ENCODE peak calls at places on chromosomes 7 and 10, in four cellular contexts. S, T, I and M are unnamed samples. For H3K36me3, the result is how much of the 10 kb centered on the place peaks cover.

GRCh38 chr7:135774284-135774683 is 25.7 kb upstream of the FAM180A start:
- DNase-seq in S (no peak), T (peak), I (no peak), M (no peak)

GRCh38 chr10:88881335-88881734 is 1.3 kb downstream of the STAMBPL1 start:
- DNase-seq in S (no peak), T (peak), I (peak), M (no peak)

GRCh38 chr7:87127019-87127418 is 25.2 kb upstream of the DMTF1 start:
- DNase-seq in S (no peak), T (no peak), I (no peak), M (no peak)

GRCh38 chr10:67926956-67927355 is 42.5 kb downstream of the SIRT1 start:
- DNase-seq in S (no peak), T (no peak), I (no peak), M (no peak)

GRCh38 chr7:107690611-107691010 is 30.0 kb downstream of the SLC26A4 start:
- DNase-seq in S (no peak), T (peak), I (no peak), M (peak)

GRCh38 chr10:9331583-9332008 is 1277.1 kb downstream of the GATA3 start:
- DNase-seq in S (no peak), T (peak), I (peak), M (no peak)

GRCh38 chr10:90417056-90417455 is 440.8 kb downstream of the HTR7 start:
- DNase-seq in S (no peak), T (no peak), I (no peak), M (no peak)

GRCh38 chr10:88417337-88417736 is 165.8 kb downstream of the RNLS start:
- DNase-seq in S (no peak), T (no peak), I (no peak), M (no peak)

GRCh38 chr10:68560916-68561691 is 967 bp downstream of the TET1 start:
- DNase-seq in S (no peak), T (no peak), I (peak), M (peak)

GRCh38 chr10:77319557-77319956 is 318.1 kb downstream of the KCNMA1 start:
- DNase-seq in S (no peak), T (no peak), I (no peak), M (no peak)

GRCh38 chr10:79354615-79355014 is 7.3 kb downstream of the PPIF start:
- DNase-seq in S (no peak), T (no peak), I (no peak), M (no peak)

GRCh38 chr7:112759905-112760304 is 30.3 kb downstream of the TMEM168 start:
- DNase-seq in S (no peak), T (no peak), I (no peak), M (no peak)

GRCh38 chr10:18233775-18234174 is 93.6 kb downstream of the CACNB2 start:
- DNase-seq in S (no peak), T (no peak), I (peak), M (peak)

GRCh38 chr10:18332048-18332447 is 191.8 kb downstream of the CACNB2 start:
- DNase-seq in S (no peak), T (no peak), I (no peak), M (no peak)

GRCh38 chr10:3074145-3074665 is 6.9 kb downstream of the PFKP start:
- DNase-seq in S (no peak), T (no peak), I (no peak), M (no peak)

GRCh38 chr10:126054191-126054590 is 157.8 kb downstream of the FANK1 start:
- DNase-seq in S (no peak), T (no peak), I (no peak), M (no peak)

GRCh38 chr7:137992738-137993394 is 9.0 kb downstream of the CREB3L2 start:
- DNase-seq in S (no peak), T (peak), I (no peak), M (no peak)

DNA sequence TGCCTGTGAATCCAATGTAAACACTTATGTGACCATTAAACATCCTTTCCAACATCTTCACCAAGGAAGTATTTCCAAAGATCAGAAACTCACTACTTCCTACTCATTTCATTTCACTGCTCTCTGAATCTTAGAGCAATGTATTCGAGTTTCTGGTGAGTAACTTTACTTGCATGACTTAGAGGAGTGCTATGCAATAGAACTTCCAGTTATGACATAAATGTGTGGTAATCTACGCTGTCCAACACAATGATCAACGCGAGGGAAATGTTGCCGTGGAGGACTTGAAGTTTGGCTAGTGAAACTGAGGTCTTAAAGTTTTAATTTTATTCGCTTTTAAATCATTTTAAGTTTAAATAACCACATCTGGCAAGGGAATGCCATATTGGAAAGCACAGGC is 1326.3 kb downstream of the XPNPEP1 start:
- DNase-seq in S (no peak), T (no peak), I (no peak), M (no peak)
- H3K27ac ChIP-seq in S (no peak), T (no peak), I (no peak), M (no peak)

DNA sequence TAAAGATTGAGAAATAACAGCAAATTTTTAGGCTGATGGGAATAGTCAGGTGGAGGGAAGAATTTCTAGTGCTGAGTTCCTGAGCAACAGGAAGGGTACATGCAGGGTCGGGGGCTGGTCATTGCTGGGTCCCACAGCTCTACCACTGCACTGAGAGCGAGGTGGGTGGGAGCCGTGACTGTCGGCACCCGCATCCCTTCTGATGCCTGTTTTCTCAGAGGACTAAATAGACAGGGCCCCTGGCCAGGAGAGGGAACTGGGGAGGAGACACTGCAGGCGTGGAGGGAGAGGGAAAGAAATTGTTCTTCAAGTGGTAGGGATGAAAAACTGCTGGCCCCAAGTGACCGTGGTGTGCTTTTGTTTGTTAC is 7.3 kb downstream of the GTPBP4 start:
- DNase-seq in S (no peak), T (no peak), I (no peak), M (no peak)
- H3K36me3 ChIP-seq in S (half or more), T (under half), I (half or more), M (under half)

GRCh38 chr7:6386779-6387178 is 61.0 kb downstream of the DAGLB start:
- DNase-seq in S (no peak), T (no peak), I (no peak), M (no peak)

GRCh38 chr7:6382797-6383196 is 65.0 kb downstream of the DAGLB start:
- DNase-seq in S (no peak), T (peak), I (no peak), M (no peak)

GRCh38 chr7:6384327-6384726 is 63.4 kb downstream of the DAGLB start:
- DNase-seq in S (no peak), T (no peak), I (no peak), M (no peak)

GRCh38 chr7:6385909-6386560 is 61.7 kb downstream of the DAGLB start:
- DNase-seq in S (no peak), T (no peak), I (no peak), M (no peak)

DNA sequence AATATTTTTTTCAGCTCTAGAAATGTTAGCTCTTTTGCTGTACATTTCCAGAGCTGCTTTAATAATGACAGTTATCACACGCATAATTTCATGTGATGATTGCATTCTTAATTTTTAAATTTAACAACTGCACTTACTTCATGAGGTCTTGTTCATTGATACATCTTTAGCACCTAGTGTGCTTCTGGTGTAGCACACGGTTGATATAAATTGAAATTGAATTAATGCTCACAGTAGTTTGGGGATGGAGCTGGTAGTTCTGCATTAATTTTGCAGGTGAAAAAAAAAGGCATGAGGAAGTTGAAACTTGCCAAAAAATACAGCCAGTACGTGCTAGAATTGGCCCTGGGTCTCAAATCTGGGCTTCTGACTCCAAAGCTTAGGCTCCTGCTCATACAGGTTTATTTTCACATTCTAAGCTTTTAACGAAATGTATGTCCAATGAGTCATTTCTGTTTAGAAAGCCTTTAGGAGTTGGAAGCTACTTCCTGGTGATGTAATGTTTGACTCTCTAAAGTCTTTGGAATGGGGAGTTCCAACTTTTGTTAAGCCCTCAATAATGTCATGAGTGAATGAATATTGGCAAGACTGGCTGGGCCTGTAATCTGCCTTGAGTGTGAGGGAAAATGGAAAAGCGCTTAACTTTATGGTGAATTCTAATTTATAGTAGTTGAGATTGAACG is 62.5 kb downstream of the DAGLB start:
- DNase-seq in S (no peak), T (peak), I (no peak), M (no peak)
- H3K4me3 ChIP-seq in S (no peak), T (no peak), I (no peak), M (no peak)

DNA sequence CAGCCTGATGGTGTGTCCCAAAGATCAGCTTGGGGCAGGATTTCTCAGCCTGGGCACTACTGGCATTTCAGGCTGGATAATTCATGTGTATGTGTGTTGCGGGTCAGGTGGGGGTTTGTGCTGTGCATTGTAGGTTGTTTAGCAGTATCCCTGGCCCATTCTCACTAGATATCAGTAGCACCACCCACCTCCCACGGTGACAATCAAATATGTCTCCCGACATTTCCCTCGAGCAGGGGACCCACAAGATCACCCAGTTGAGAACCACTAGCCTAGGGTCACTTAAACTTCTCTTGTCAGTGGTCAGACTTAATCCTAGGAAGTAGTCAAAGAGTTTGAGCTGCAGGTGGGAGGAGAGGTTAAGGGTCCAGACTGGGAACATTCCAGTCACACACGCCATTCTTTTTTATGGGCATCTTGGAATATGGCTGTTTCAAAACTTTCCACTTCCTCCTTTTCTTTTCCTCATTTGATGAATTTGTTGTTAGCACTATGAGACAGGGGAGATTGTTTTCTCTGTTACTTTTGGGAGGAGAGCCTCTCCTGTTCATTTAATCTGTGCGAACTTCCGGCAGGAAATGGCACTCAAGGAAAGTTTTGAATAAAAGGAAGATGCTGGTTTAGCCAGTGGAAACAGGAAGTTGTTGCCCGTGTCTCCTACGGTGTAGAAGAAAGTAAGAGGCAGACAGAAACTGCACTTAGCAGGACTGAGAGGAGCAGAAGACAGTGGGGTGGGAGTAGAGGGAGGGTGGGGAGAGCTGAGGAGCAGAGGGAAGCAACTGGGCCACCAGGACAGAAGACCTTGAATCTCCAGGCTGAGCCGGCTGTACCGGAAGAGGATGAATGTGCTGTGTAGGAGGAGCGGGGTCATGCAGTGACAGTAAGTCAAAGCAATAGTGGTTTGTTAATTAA is 17.6 kb upstream of the EXOC6 start:
- DNase-seq in S (no peak), T (peak), I (no peak), M (no peak)
- H3K27ac ChIP-seq in S (no peak), T (peak), I (no peak), M (no peak)

GRCh38 chr7:134452991-134453473 is 5.9 kb downstream of the AKR1B1 start:
- DNase-seq in S (no peak), T (no peak), I (no peak), M (no peak)
- H3K36me3 ChIP-seq in S (under half), T (under half), I (under half), M (half or more)

GRCh38 chr10:103829266-103829665 is 26.1 kb downstream of the SH3PXD2A start:
- DNase-seq in S (no peak), T (no peak), I (no peak), M (peak)
- H3K4me3 ChIP-seq in S (no peak), T (no peak), I (no peak), M (no peak)

GRCh38 chr7:133735222-133735621 is 391.9 kb upstream of the LRGUK start:
- DNase-seq in S (no peak), T (no peak), I (no peak), M (no peak)
- H3K27ac ChIP-seq in S (no peak), T (no peak), I (no peak), M (no peak)

DNA sequence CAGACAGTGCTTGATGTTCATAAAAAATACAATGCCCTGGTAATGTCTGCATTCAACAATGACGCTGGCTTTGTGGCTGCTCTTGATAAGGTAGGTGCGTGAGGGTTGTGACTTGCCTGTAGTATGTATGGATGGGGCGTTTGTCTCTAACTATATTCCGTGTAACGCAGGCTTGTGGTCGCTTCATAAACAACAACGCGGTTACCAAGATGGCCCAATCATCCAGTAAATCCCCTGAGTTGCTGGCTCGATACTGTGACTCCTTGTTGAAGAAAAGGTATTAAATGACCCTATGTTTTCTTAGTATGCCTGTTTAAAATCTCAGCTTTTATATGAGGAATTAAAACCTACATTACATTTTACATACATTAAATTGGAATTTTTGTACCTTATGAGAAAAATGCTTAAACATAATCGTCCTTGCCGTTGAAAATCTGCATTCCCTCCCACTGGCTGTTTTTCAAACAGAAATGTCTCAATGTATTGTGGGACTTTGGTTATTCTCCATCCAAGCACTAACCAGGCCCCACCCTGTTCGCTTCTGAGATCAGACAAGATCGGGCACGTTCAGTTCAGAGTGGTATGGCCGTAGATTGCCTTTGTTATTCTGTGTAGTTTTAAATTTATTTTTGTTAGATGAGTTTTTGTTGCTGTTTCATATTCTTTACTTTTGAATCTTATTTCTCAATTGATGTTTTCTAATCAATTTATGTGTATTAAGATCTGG is 85.3 kb downstream of the CUL1 start:
- DNase-seq in S (no peak), T (no peak), I (no peak), M (no peak)
- H3K36me3 ChIP-seq in S (under half), T (under half), I (half or more), M (half or more)

GRCh38 chr10:4826788-4827324 is 849 bp downstream of the AKR1E2 start:
- DNase-seq in S (no peak), T (no peak), I (no peak), M (no peak)
- H3K4me3 ChIP-seq in S (peak), T (peak), I (peak), M (no peak)